ENCODE peak calls at places on chromosome 13, in nine cellular contexts. W is HS-27A; G is NCI-H1436; E is NCI-H2081; Z is iPS-NIHi11; Q is anterior cingulate cortex; B is occipital lobe; V is GM23248; H is naive thymus-derived CD8-positive, alpha-beta T cell. F is an unnamed sample.

GRCh38 chr13:43787518-43787891 is 733 bp upstream of the ENOX1 start:
- DNase-seq in Z (no peak), V (peak), G (no peak), E (no peak), Q (no peak), H (no peak), W (no peak), B (no peak), F (no peak)

GRCh38 chr13:94169783-94170513 is 309.5 kb downstream of the DCT start:
- DNase-seq in B (peak), G (no peak), W (no peak), Z (no peak), V (peak), E (no peak), Q (peak), H (no peak), F (no peak)

GRCh38 chr13:97344250-97345175 is 89.5 kb upstream of the RAP2A start:
- DNase-seq in H (peak), Q (peak), B (peak), V (peak), E (peak), G (peak), Z (peak), W (no peak), F (no peak)

GRCh38 chr13:100100115-100100879 is 11.4 kb downstream of the PCCA start:
- DNase-seq in Q (no peak), G (no peak), W (peak), Z (no peak), H (no peak), B (no peak), V (peak), E (no peak), F (no peak)

GRCh38 chr13:48156466-48156865 is 61.6 kb upstream of the MED4 start:
- DNase-seq in G (no peak), B (no peak), W (no peak), V (no peak), Q (no peak), E (no peak), H (peak), Z (no peak), F (no peak)

GRCh38 chr13:44271915-44272341 is 101.7 kb upstream of the SERP2 start:
- DNase-seq in Q (no peak), Z (no peak), E (no peak), W (no peak), V (no peak), B (no peak), G (no peak), H (no peak), F (peak)

GRCh38 chr13:60111726-60112125 is 52.0 kb downstream of the DIAPH3 start:
- DNase-seq in V (peak), H (no peak), G (no peak), Z (no peak), W (peak), Q (no peak), E (no peak), B (no peak), F (no peak)

GRCh38 chr13:73000027-73000674 is 58.7 kb upstream of the KLF5 start:
- DNase-seq in E (peak), W (no peak), V (peak), Z (no peak), Q (no peak), G (peak), H (no peak), B (no peak), F (no peak)

GRCh38 chr13:92745233-92745632 is 481.4 kb upstream of the GPC6 start:
- DNase-seq in H (no peak), Z (no peak), G (no peak), E (no peak), B (no peak), V (no peak), W (peak), Q (no peak), F (no peak)

GRCh38 chr13:93670858-93671257 is 444.3 kb downstream of the GPC6 start:
- DNase-seq in Z (no peak), E (no peak), H (no peak), Q (no peak), W (no peak), V (no peak), B (no peak), G (no peak), F (no peak)

GRCh38 chr13:38952827-38953226 is 37.8 kb downstream of the STOML3 start:
- DNase-seq in B (no peak), E (no peak), Z (no peak), Q (no peak), V (no peak), H (no peak), W (no peak), G (no peak), F (no peak)

GRCh38 chr13:23966691-23967615 is 69.7 kb upstream of the C1QTNF9B start:
- DNase-seq in H (no peak), V (no peak), B (no peak), Q (no peak), G (no peak), E (no peak), W (no peak), Z (no peak), F (no peak)

GRCh38 chr13:96650301-96650886 is 343.9 kb downstream of the OXGR1 start:
- DNase-seq in B (no peak), E (no peak), G (no peak), Z (no peak), W (no peak), V (peak), H (no peak), Q (no peak), F (no peak)

GRCh38 chr13:48784906-48785555 is 131.3 kb downstream of the CYSLTR2 start:
- DNase-seq in B (no peak), Z (no peak), Q (no peak), H (no peak), W (no peak), E (no peak), G (no peak), V (no peak), F (no peak)

GRCh38 chr13:43377149-43377548 is 353.8 kb downstream of the DNAJC15 start:
- DNase-seq in W (no peak), B (no peak), Z (no peak), V (no peak), G (no peak), H (no peak), E (no peak), Q (no peak), F (no peak)

GRCh38 chr13:25733061-25733491 is 318.7 kb downstream of the SHISA2 start:
- DNase-seq in Z (no peak), Q (no peak), E (no peak), B (no peak), G (no peak), W (no peak), V (no peak), H (no peak), F (no peak)

GRCh38 chr13:36998624-36999041 is 507 bp downstream of the ALG5 start:
- DNase-seq in V (peak), B (peak), Q (no peak), G (peak), W (no peak), H (peak), E (no peak), Z (peak), F (no peak)

GRCh38 chr13:47397739-47398138 is 500.9 kb upstream of the HTR2A start:
- DNase-seq in H (no peak), B (no peak), E (no peak), Z (no peak), G (no peak), Q (no peak), W (no peak), V (peak), F (no peak)

GRCh38 chr13:97239306-97239705 is 17.2 kb downstream of the MBNL2 start:
- DNase-seq in G (no peak), B (no peak), W (no peak), V (no peak), E (no peak), H (no peak), Q (no peak), Z (no peak), F (no peak)

GRCh38 chr13:73025212-73026012 is 33.4 kb upstream of the KLF5 start:
- DNase-seq in G (no peak), V (peak), B (no peak), Q (no peak), Z (no peak), E (no peak), H (no peak), W (no peak), F (no peak)

GRCh38 chr13:61414686-61415664 is 674 bp downstream of the PCDH20 start:
- DNase-seq in B (peak), G (no peak), Z (peak), V (no peak), H (no peak), E (peak), W (no peak), Q (peak), F (peak)

GRCh38 chr13:97548138-97548537 is 114.2 kb downstream of the RAP2A start:
- DNase-seq in B (no peak), V (no peak), H (no peak), Z (no peak), Q (no peak), G (no peak), W (no peak), E (no peak), F (no peak)

GRCh38 chr13:44017756-44018309 is 138.1 kb downstream of the LACC1 start:
- DNase-seq in Q (no peak), W (no peak), G (no peak), V (no peak), B (no peak), H (no peak), Z (no peak), E (no peak), F (no peak)

GRCh38 chr13:97944396-97945029 is 9.0 kb upstream of the IPO5 start:
- DNase-seq in E (no peak), G (no peak), Q (no peak), W (no peak), Z (no peak), V (peak), H (no peak), B (no peak), F (no peak)

GRCh38 chr13:66831317-66831716 is 398.8 kb downstream of the PCDH9 start:
- DNase-seq in H (no peak), Z (no peak), Q (no peak), E (no peak), V (no peak), B (no peak), W (no peak), G (no peak), F (no peak)

GRCh38 chr13:28569886-28570285 is 75.0 kb upstream of the FLT1 start:
- DNase-seq in Z (no peak), V (no peak), Q (no peak), B (no peak), G (no peak), H (no peak), W (no peak), E (no peak), F (no peak)

GRCh38 chr13:20702945-20703784 is at the start of gene IL17D:
- DNase-seq in Z (peak), Q (no peak), W (no peak), V (peak), B (peak), E (no peak), G (no peak), H (no peak), F (no peak)

GRCh38 chr13:39616087-39616694 is 13.2 kb upstream of the LHFPL6 start:
- DNase-seq in Z (peak), H (peak), W (no peak), E (peak), G (peak), V (peak), B (peak), Q (no peak), F (peak)

GRCh38 chr13:111667757-111668156 is 347.3 kb downstream of the TEX29 start:
- DNase-seq in Z (no peak), Q (no peak), H (no peak), E (no peak), W (no peak), G (no peak), B (no peak), V (no peak), F (no peak)

GRCh38 chr13:101390461-101390860 is 25.8 kb downstream of the NALCN start:
- DNase-seq in G (no peak), V (peak), Q (no peak), H (no peak), B (no peak), W (no peak), E (no peak), Z (no peak), F (no peak)

GRCh38 chr13:28753208-28753892 is 34.6 kb upstream of the SLC46A3 start:
- DNase-seq in G (no peak), V (peak), Z (peak), E (no peak), Q (no peak), H (no peak), W (peak), B (no peak), F (no peak)

GRCh38 chr13:49810825-49811526 is 18.5 kb upstream of the KPNA3 start:
- DNase-seq in E (no peak), W (no peak), Z (no peak), Q (no peak), B (no peak), V (peak), G (no peak), H (no peak), F (no peak)

GRCh38 chr13:113920606-113921306 is 53.1 kb downstream of the C13orf46 start:
- DNase-seq in Q (no peak), G (no peak), V (no peak), W (no peak), B (no peak), Z (no peak), E (no peak), H (no peak), F (peak)

GRCh38 chr13:98142427-98143156 is at the start of gene FARP1:
- DNase-seq in H (no peak), E (peak), W (no peak), V (peak), Z (peak), Q (no peak), G (peak), B (peak), F (peak)

GRCh38 chr13:73465629-73465974 is 406.8 kb downstream of the KLF5 start:
- DNase-seq in E (no peak), Z (no peak), B (no peak), G (no peak), W (no peak), Q (no peak), V (peak), H (no peak), F (no peak)

GRCh38 chr13:45949161-45949560 is 97.6 kb upstream of the SIAH3 start:
- DNase-seq in G (no peak), W (no peak), V (peak), Z (no peak), H (no peak), Q (no peak), B (no peak), E (no peak), F (no peak)

GRCh38 chr13:79837741-79838450 is 356.9 kb downstream of the NDFIP2 start:
- DNase-seq in B (no peak), G (no peak), Q (no peak), Z (no peak), W (peak), V (peak), H (no peak), E (no peak), F (no peak)

F was measured in dorsolateral prefrontal cortex.